ENCODE peak calls at places on chromosomes 13 and 19, in five cellular contexts. H, V, I, S and D are unnamed samples.

GRCh38 chr13:78420814-78421213 is 182.5 kb downstream of the POU4F1 start:
- DNase-seq in V (no peak), I (no peak), S (no peak), H (no peak), D (peak)

GRCh38 chr19:44499559-44499958 is 763 bp downstream of the ZNF180 start:
- DNase-seq in V (no peak), I (no peak), H (no peak), S (no peak), D (no peak)

GRCh38 chr13:109810761-109811510 is 24.6 kb upstream of the IRS2 start:
- DNase-seq in I (no peak), H (no peak), V (no peak), S (no peak), D (no peak)

GRCh38 chr13:34344761-34345600 is 527.0 kb downstream of the RFC3 start:
- DNase-seq in S (no peak), H (no peak), I (no peak), V (no peak), D (no peak)

GRCh38 chr19:12783849-12784393 is 7.4 kb upstream of the JUNB start:
- DNase-seq in V (no peak), H (no peak), S (peak), I (no peak), D (no peak)

GRCh38 chr13:109874444-109874920 is 88.1 kb upstream of the IRS2 start:
- DNase-seq in I (no peak), S (no peak), H (no peak), V (peak), D (no peak)

GRCh38 chr13:106796280-106797047 is 228.5 kb upstream of the ARGLU1 start:
- DNase-seq in V (no peak), I (no peak), H (no peak), S (no peak), D (peak)

GRCh38 chr13:96958286-96958891 is 35.9 kb downstream of the OXGR1 start:
- DNase-seq in V (peak), S (no peak), H (no peak), I (no peak), D (peak)

GRCh38 chr19:13881692-13882418 is 4.9 kb downstream of the NANOS3 start:
- DNase-seq in S (no peak), V (peak), I (peak), H (no peak), D (peak)

GRCh38 chr13:51801631-51802099 is 2.3 kb downstream of the DHRS12 start:
- DNase-seq in V (no peak), S (peak), I (no peak), H (no peak), D (no peak)

DNA sequence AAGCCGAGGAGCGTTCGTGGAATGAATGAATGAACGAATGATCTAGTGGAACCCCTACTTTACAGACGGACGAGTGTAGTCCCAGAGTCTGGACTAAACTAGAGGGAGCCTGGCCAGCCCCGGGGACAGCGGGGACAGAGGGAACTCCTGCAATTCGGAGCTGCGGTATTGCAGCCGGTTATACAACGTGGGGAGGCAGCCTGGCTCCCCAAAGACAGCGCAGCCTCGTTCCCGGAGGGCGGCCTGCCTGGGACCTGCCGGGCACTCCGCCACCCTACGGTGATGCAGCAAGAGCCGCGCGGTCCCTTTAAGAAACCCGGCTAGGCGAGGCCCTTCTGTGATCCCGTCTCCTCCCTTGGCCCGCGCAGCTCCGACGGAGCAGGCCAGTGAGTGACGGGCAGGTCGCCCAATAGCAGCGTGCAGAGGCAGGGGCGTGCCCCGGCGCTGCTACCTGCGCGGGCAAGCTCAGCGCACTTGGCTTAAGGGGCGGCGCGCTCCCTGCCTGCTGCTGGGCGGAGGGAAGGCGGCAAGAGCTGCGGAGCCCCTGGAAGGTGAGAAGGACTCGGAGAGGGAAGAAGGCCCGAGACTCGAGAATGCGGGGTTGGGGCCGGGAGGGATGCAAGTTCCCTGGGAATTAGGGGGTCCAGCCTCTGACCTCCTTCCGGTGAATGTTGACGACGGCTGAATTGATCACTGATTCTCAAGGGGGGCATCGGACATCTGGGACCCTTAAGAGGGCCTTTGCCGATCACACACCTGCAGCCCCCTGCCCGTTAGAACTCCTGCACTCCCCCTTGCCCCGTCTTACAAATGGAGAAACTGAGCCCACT is at the start of gene ABCA7:
- DNase-seq in I (peak), H (peak), S (peak), V (peak), D (peak)
- TF ChIP-seq CTCF in I (no peak), H (no peak), S (no peak), V (no peak), D (no peak)

DNA sequence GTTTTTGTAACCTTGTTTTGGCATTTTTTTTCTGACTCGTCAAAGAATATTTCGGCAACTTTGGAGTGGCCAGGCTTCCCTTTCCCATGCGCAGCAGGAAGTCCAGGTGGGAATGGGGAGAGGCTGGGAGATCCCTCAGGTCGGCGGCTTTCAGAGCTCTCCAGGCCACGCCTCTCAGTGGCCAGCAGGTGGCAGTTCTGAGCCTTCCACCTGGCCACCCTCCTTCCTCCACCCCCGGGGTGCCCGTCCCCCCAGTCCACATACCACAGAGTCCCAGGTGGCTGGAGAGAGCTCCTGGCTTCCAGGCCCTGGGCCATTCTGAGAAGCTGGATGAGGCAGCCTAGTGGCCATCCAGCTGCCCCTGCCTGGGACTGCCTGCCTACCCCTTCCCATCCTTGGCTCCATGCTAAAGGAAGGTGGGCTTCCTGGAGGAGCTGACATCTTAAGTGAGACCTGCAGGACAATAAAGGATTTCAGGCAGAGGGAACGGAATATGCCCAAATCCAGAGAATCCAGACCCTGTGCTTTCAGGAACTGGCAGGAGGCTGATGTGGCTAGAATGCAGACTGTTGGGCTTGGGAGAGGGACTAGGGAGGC is 46.3 kb downstream of the CCNE1 start:
- DNase-seq in I (peak), S (peak), H (no peak), V (no peak), D (peak)
- TF ChIP-seq CTCF in I (peak), S (peak), H (peak), V (peak), D (peak)

DNA sequence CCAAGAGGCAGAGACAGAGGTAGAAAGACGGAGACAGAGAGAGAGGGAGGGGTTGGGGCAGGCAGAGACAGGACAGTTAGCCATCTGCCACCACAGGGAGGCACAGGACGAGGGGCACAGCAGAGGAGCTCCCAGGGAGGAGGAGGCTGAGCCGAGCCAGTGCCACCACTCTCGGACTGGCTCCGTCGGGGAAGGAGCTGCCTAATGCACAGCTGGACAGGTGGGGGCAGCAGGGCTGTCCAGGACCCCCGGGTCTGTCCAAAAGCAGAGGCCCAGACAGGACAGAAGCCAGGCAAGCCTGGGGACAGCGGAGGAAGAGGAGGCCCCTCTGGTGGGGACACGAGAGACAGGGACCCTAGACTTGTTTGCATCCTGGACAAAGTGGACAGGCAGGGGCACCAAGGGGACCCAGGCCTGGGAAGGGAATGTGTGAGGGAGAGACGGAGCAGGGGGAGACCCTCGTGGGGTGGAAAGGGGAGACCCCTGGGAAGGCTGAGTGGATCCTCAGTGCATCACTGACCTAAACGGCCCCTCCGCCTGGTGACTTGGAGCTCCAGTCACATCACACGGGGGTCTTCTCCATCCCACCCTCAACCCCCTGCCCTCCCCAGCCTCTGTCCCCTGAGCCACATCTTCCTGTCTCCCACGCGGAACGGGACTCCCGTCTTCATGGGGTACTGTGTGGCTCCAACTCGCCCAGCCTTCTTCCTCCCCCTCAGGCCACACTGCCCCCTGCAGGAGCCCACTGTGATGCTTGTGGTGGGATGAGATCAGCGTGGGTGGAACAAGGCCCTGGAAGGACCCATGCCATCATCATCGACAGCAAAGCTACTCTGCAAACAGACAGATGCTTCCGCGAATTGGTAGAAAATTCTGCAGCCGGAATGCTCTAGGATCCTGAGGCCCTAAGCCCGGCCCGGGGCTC is 889 bp downstream of the F10 start:
- DNase-seq in H (no peak), S (no peak), V (peak), I (no peak), D (no peak)
- TF ChIP-seq CTCF in H (peak), S (no peak), V (peak), I (no peak), D (peak)

DNA sequence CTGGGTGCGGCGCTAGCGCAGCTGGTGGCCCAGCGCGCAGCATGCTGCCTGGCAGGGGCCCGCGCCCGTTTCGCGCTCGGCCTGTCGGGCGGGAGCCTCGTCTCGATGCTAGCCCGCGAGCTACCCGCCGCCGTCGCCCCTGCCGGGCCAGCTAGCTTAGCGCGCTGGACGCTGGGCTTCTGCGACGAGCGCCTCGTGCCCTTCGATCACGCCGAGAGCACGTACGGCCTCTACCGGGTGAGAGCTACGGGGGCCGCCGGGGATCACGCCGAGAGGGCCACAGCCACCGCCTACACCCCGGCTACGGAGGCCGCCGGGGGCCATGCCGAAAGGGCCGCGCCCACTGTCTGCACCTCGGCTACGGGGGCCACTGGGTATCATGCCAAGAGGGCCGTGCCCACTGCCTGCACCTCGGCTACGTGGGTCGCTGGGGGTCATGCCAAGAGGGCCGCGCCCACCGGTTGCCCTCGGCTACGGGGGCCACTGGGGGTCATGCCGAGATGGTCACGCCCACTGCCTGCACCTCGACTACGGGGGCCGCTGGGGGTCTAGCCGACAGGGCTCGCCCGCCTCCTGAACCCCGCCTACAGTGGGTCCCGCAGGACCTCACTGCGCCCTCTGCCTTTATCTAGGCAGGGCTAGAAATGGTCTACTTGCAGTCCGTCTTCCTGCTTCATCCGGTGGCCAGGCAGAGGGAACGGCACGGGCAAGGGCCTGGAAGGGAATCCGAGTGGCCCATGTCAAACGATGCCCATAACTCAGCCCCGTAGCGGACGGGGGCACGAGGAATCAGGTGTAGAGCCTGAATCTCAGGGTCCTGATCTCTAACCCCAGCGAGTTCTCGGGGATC is 500 bp downstream of the PGLS start:
- DNase-seq in H (no peak), V (peak), I (peak), S (peak), D (peak)
- TF ChIP-seq CTCF in H (peak), V (peak), I (no peak), S (no peak), D (peak)

GRCh38 chr19:10551698-10552301 is 8.1 kb downstream of the ATG4D start:
- DNase-seq in H (no peak), I (peak), S (no peak), V (peak), D (peak)
- TF ChIP-seq CTCF in H (peak), I (no peak), S (peak), V (peak), D (peak)

GRCh38 chr19:49631610-49632192 is 8.2 kb downstream of the RRAS start:
- DNase-seq in S (no peak), I (no peak), H (no peak), V (no peak), D (no peak)

GRCh38 chr19:49632576-49632975 is 7.4 kb downstream of the RRAS start:
- DNase-seq in I (no peak), S (no peak), V (no peak), H (no peak), D (no peak)

GRCh38 chr19:49635530-49636229 is 4.3 kb downstream of the RRAS start:
- DNase-seq in V (no peak), H (no peak), I (no peak), S (no peak), D (no peak)

GRCh38 chr19:49629659-49630058 is 10.3 kb downstream of the RRAS start:
- DNase-seq in V (no peak), H (no peak), S (no peak), I (no peak), D (no peak)

GRCh38 chr19:49631279-49631588 is 8.7 kb downstream of the RRAS start:
- DNase-seq in H (no peak), I (no peak), V (no peak), S (no peak), D (no peak)
- TF ChIP-seq CTCF in H (no peak), I (no peak), V (no peak), S (no peak), D (no peak)

GRCh38 chr19:28633223-28634030 is 579.5 kb downstream of the UQCRFS1 start:
- DNase-seq in V (peak), S (peak), H (peak), I (peak), D (peak)

GRCh38 chr19:28632357-28633076 is 580.4 kb downstream of the UQCRFS1 start:
- DNase-seq in S (no peak), H (no peak), V (no peak), I (no peak), D (no peak)

GRCh38 chr19:28634837-28635236 is 578.1 kb downstream of the UQCRFS1 start:
- DNase-seq in V (no peak), I (no peak), H (no peak), S (no peak), D (no peak)

GRCh38 chr19:28631931-28632330 is 581.0 kb downstream of the UQCRFS1 start:
- DNase-seq in H (no peak), V (no peak), S (no peak), I (no peak), D (no peak)

DNA sequence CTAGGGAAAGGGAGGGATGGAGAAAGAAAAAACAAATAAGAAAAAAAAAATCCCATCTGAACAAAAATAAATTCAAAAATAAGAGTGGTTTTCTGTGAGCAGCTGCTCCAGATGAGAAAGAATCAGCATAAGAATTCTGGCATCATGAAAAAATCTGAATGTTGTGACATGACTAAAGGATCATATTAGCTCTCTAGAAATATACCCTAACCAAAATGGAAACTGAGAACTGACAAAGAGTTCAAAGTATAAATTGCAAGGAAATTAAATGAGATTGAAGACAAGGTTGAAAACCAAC is 579.0 kb downstream of the UQCRFS1 start:
- DNase-seq in S (no peak), V (no peak), I (no peak), H (no peak), D (no peak)
- TF ChIP-seq CTCF in S (no peak), V (no peak), I (no peak), H (no peak), D (no peak)

DNA sequence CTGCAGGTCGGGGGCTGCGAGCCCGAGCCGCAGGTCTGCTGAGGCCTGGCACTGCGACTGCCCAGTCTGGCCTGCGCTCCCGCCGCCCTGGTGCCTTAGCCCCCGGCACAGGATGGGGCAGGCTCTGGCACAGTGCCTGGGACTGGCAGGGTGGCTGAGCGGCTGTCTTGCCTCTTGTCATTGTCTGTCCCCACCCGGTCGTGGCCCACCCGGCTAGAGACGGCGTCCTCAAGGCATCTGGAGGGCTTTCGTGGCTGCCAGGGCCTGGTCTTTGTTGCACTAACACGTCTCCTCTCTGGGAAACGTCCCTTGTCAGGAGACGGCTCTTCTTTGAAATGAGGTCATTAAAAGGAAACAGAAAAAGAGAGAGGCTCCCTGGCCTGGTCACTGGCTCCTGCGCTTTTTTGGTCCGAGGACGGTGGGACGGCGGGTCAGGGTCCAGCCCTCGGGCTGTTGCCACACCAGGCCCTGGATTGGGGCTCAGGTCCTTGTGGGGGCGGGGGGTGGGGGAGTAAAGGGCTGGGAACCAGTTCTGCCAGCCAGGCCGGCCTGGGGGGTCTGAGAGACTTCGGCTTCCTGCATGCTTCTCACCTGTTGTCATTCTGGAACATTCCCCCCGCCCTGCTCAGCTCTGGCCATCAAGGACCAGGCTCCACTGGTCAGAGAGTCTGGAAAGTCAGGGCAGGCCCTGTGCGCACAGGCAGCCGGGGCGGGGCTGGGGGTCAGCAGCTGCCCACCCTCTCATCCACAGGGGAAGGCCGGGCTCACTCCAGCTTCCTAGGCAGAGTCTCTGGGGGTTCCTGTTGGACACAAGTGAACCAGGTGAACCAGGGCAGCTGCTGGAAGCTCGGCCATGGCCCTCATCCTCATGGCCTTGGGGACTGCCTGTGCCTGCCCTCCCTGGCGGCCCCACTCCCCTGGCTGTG is 6.2 kb upstream of the ZNF554 start:
- DNase-seq in I (no peak), V (no peak), S (no peak), H (no peak), D (peak)
- TF ChIP-seq CTCF in I (no peak), V (no peak), S (no peak), H (no peak), D (no peak)